ENCODE peak calls at places on chromosome 22, in five cellular contexts. N, R, H, W and T are unnamed samples.

GRCh38 chr22:27476729-27477128 is 324.8 kb downstream of the MN1 start:
- DNase-seq in H (no peak), W (no peak), N (no peak), R (no peak), T (no peak)

GRCh38 chr22:30733081-30733680 is 38.5 kb downstream of the OSBP2 start:
- DNase-seq in R (no peak), N (no peak), W (no peak), H (peak; percentile 43), T (peak; percentile 72)

GRCh38 chr22:27151407-27151806 is 494.0 kb downstream of the MIAT start:
- DNase-seq in W (no peak), R (no peak), H (no peak), N (no peak), T (no peak)

GRCh38 chr22:36330655-36331305 is 57.0 kb downstream of the MYH9 start:
- DNase-seq in W (no peak), N (no peak), R (peak; percentile 34), H (no peak), T (no peak)

GRCh38 chr22:26585104-26585790 is 4.7 kb downstream of the TPST2 start:
- DNase-seq in H (no peak), R (peak; percentile 43), W (no peak), N (no peak), T (no peak)

GRCh38 chr22:25161017-25161915 is 38.4 kb upstream of the CRYBB3 start:
- DNase-seq in H (no peak), R (no peak), N (no peak), W (no peak), T (no peak)

GRCh38 chr22:46726066-46726985 is 11.7 kb downstream of the CERK start:
- DNase-seq in H (no peak), R (no peak), W (no peak), N (no peak), T (no peak)

GRCh38 chr22:31275018-31275417 is 17.3 kb downstream of the PIK3IP1 start:
- DNase-seq in R (no peak), H (peak; percentile 55), N (no peak), W (no peak), T (no peak)

GRCh38 chr22:31841029-31841827 is 87.4 kb downstream of the DEPDC5 start:
- DNase-seq in R (no peak), W (no peak), N (no peak), H (no peak), T (no peak)

GRCh38 chr22:37822079-37822833 is 926 bp upstream of the GALR3 start:
- DNase-seq in W (no peak), N (no peak), R (no peak), H (no peak), T (no peak)

GRCh38 chr22:48755332-48755949 is 1072.2 kb downstream of the BRD1 start:
- DNase-seq in W (peak; percentile 24), H (peak; percentile 58), R (no peak), N (no peak), T (peak; percentile 83)

GRCh38 chr22:18000441-18001039 is 23.8 kb downstream of the MICAL3 start:
- DNase-seq in W (no peak), R (no peak), H (peak; percentile 74), N (peak; percentile 22), T (no peak)

GRCh38 chr22:19292262-19293230 is 1.0 kb upstream of the CLTCL1 start:
- DNase-seq in R (no peak), N (no peak), W (no peak), H (no peak), T (no peak)

GRCh38 chr22:24106385-24107381 is 74.6 kb upstream of the SUSD2 start:
- DNase-seq in H (peak; percentile 72), W (no peak), R (no peak), N (no peak), T (no peak)

GRCh38 chr22:48047722-48048500 is 1285.5 kb downstream of the TBC1D22A start:
- DNase-seq in R (no peak), H (no peak), W (no peak), N (no peak), T (no peak)

GRCh38 chr22:29726512-29727247 is 6.9 kb downstream of the CABP7 start:
- DNase-seq in W (no peak), R (no peak), N (no peak), H (no peak), T (no peak)

GRCh38 chr22:50123119-50123518 is 33.3 kb downstream of the MOV10L1 start:
- DNase-seq in N (no peak), H (no peak), W (no peak), R (no peak), T (no peak)

GRCh38 chr22:43005106-43005505 is 9.8 kb downstream of the PACSIN2 start:
- DNase-seq in W (no peak), H (no peak), R (no peak), N (no peak), T (no peak)

GRCh38 chr22:44847892-44848291 is 95.5 kb downstream of the ARHGAP8 start:
- DNase-seq in W (no peak), R (no peak), N (no peak), H (no peak), T (no peak)

GRCh38 chr22:49532831-49533802 is 294.6 kb downstream of the BRD1 start:
- DNase-seq in H (no peak), W (no peak), R (no peak), N (no peak), T (no peak)

GRCh38 chr22:49780281-49780991 is 47.2 kb downstream of the BRD1 start:
- DNase-seq in H (no peak), R (no peak), N (no peak), W (no peak), T (no peak)

GRCh38 chr22:23245045-23245798 is 64.9 kb downstream of the BCR start:
- DNase-seq in H (no peak), N (no peak), R (no peak), W (no peak), T (no peak)

GRCh38 chr22:38738475-38739070 is 17.2 kb downstream of the SUN2 start:
- DNase-seq in H (no peak), W (no peak), N (no peak), R (no peak), T (no peak)

GRCh38 chr22:46292173-46292572 is 4.5 kb upstream of the GTSE1 start:
- DNase-seq in N (no peak), W (no peak), R (no peak), H (no peak), T (no peak)

GRCh38 chr22:21445437-21446127 is 21.6 kb upstream of the TMEM191C start:
- DNase-seq in N (peak; percentile 1), R (no peak), H (peak; percentile 36), W (peak; percentile 41), T (peak; percentile 74)

GRCh38 chr22:26658161-26658560 is 773 bp downstream of the MIAT start:
- DNase-seq in H (no peak), W (no peak), N (no peak), R (no peak), T (no peak)

GRCh38 chr22:46741974-46742519 is 4.0 kb upstream of the CERK start:
- DNase-seq in H (no peak), W (no peak), N (no peak), R (no peak), T (no peak)

GRCh38 chr22:50513175-50513574 is 5.2 kb downstream of the NCAPH2 start:
- DNase-seq in N (no peak), R (no peak), W (no peak), H (no peak), T (no peak)

GRCh38 chr22:45450931-45451651 is 37.6 kb downstream of the RIBC2 start:
- DNase-seq in H (no peak), W (peak; percentile 71), N (no peak), R (no peak), T (no peak)